ENCODE peak calls at places on chromosome 10, in eight cellular contexts. I is activated CD8-positive, alpha-beta memory T cell treated with anti-CD3 and anti-CD28 coated beads, Interleukin-2, amount 50 U/mL, for 48 hours; X is BE2C; G is OCI-LY7; W is activated naive CD4-positive, alpha-beta T cell; Z is C1 segment of cervical spinal cord; S is T-helper 2 cell; T is uterus. V is an unnamed sample.

GRCh38 chr10:132564249-132564605 is 26.6 kb downstream of the INPP5A start:
- DNase-seq in I (no peak), X (no peak), G (no peak), W (no peak), Z (no peak), S (no peak), T (no peak), V (no peak)

GRCh38 chr10:79045566-79046175 is 23.1 kb upstream of the ZMIZ1 start:
- DNase-seq in I (no peak), X (no peak), G (no peak), W (no peak), Z (no peak), S (no peak), T (peak), V (no peak)

GRCh38 chr10:114044251-114045070 is 795 bp downstream of the ADRB1 start:
- DNase-seq in I (no peak), X (no peak), G (no peak), W (no peak), Z (no peak), S (peak), T (no peak), V (no peak)

GRCh38 chr10:97182327-97182990 is 3.3 kb downstream of the SLIT1 start:
- DNase-seq in I (no peak), X (no peak), G (no peak), W (no peak), Z (peak), S (no peak), T (no peak), V (no peak)

GRCh38 chr10:77319557-77319956 is 318.1 kb downstream of the KCNMA1 start:
- DNase-seq in I (no peak), X (no peak), G (no peak), W (no peak), Z (no peak), S (no peak), T (no peak), V (no peak)

GRCh38 chr10:112832361-112832878 is 117.6 kb upstream of the TCF7L2 start:
- DNase-seq in I (no peak), X (no peak), G (no peak), W (no peak), Z (no peak), S (no peak), T (no peak), V (no peak)

GRCh38 chr10:102230264-102230860 is 4.3 kb downstream of the ELOVL3 start:
- DNase-seq in I (peak), X (peak), G (no peak), W (no peak), Z (no peak), S (peak), T (peak), V (no peak)

GRCh38 chr10:74437822-74438221 is 286.8 kb downstream of the ADK start:
- DNase-seq in I (no peak), X (no peak), G (no peak), W (no peak), Z (no peak), S (no peak), T (no peak), V (no peak)

GRCh38 chr10:129655007-129655678 is 188.1 kb downstream of the MGMT start:
- DNase-seq in I (no peak), X (no peak), G (no peak), W (no peak), Z (no peak), S (no peak), T (no peak), V (no peak)

GRCh38 chr10:86345296-86346168 is 21.1 kb downstream of the GRID1 start:
- DNase-seq in I (no peak), X (peak), G (no peak), W (no peak), Z (no peak), S (no peak), T (no peak), V (no peak)

GRCh38 chr10:75032813-75033212 is 78.6 kb upstream of the SAMD8 start:
- DNase-seq in I (no peak), X (no peak), G (peak), W (no peak), Z (no peak), S (no peak), T (no peak), V (no peak)

GRCh38 chr10:71314694-71315225 is 4.3 kb upstream of the SLC29A3 start:
- DNase-seq in I (no peak), X (no peak), G (no peak), W (no peak), Z (peak), S (no peak), T (no peak), V (no peak)

GRCh38 chr10:113267616-113268015 is 285.2 kb upstream of the HABP2 start:
- DNase-seq in I (no peak), X (no peak), G (no peak), W (no peak), Z (no peak), S (no peak), T (no peak), V (no peak)

GRCh38 chr10:125401462-125401861 is 241.1 kb upstream of the CTBP2 start:
- DNase-seq in I (no peak), X (no peak), G (no peak), W (no peak), Z (no peak), S (no peak), T (no peak), V (no peak)

GRCh38 chr10:31036209-31036608 is 4.5 kb upstream of the ZNF438 start:
- DNase-seq in I (no peak), X (no peak), G (no peak), W (no peak), Z (no peak), S (no peak), T (no peak), V (no peak)

GRCh38 chr10:111879964-111880363 is 303.6 kb downstream of the GPAM start:
- DNase-seq in I (no peak), X (no peak), G (no peak), W (no peak), Z (no peak), S (peak), T (no peak), V (no peak)